ENCODE peak calls at places on chromosomes 16 and 17, in eight cellular contexts. Z, F, S, R, V, B, X and J are unnamed samples. For H3K4me1, the result is how much of the 10 kb centered on the place peaks cover.

GRCh38 chr17:68763551-68763950 is 162.4 kb upstream of the FAM20A start:
- DNase-seq in Z (no peak), R (no peak), S (no peak), B (no peak), V (no peak), F (peak), X (no peak), J (no peak)

GRCh38 chr16:55248058-55248457 is 75.9 kb upstream of the IRX6 start:
- DNase-seq in S (no peak), V (no peak), X (no peak), F (no peak), Z (no peak), R (no peak), B (no peak), J (no peak)

GRCh38 chr16:27432600-27432957 is 30.6 kb downstream of the IL21R start:
- DNase-seq in F (peak), V (no peak), S (peak), B (peak), R (no peak), X (no peak), Z (no peak), J (no peak)

GRCh38 chr16:4706871-4707270 is 13.5 kb downstream of the NUDT16L1 start:
- DNase-seq in X (no peak), B (no peak), R (no peak), V (no peak), F (no peak), Z (no peak), S (no peak), J (no peak)

GRCh38 chr17:38921756-38922411 is 3.5 kb upstream of the LASP1NB start:
- DNase-seq in R (no peak), X (no peak), Z (peak), B (no peak), V (no peak), S (peak), F (no peak), J (no peak)

GRCh38 chr16:15415411-15416070 is 18.8 kb upstream of the BMERB1 start:
- DNase-seq in V (no peak), B (no peak), Z (no peak), X (no peak), R (no peak), S (no peak), F (peak), J (no peak)

GRCh38 chr17:78925234-78925633 is at the start of gene TIMP2:
- DNase-seq in F (no peak), S (peak), B (peak), R (peak), V (peak), Z (peak), X (peak), J (peak)

GRCh38 chr16:86732621-86733297 is 154.4 kb downstream of the FOXL1 start:
- DNase-seq in F (no peak), X (no peak), Z (no peak), S (no peak), B (peak), R (no peak), V (peak), J (no peak)

GRCh38 chr16:67445913-67446907 is 15.3 kb downstream of the HSD11B2 start:
- DNase-seq in R (no peak), V (no peak), F (no peak), X (no peak), S (no peak), Z (peak), B (no peak), J (no peak)

GRCh38 chr16:30186782-30187555 is 3.6 kb downstream of the CORO1A start:
- DNase-seq in B (peak), Z (peak), F (peak), X (peak), R (peak), S (peak), V (peak), J (peak)

GRCh38 chr17:46943511-46944393 is 20.8 kb downstream of the GOSR2 start:
- DNase-seq in S (no peak), B (peak), V (peak), R (no peak), X (no peak), F (peak), Z (no peak), J (peak)

GRCh38 chr16:83602797-83603735 is 204.7 kb upstream of the HSBP1 start:
- DNase-seq in X (no peak), V (no peak), F (no peak), S (no peak), Z (no peak), B (peak), R (no peak), J (no peak)

GRCh38 chr17:20988896-20989295 is 53.9 kb downstream of the USP22 start:
- DNase-seq in S (no peak), V (no peak), B (no peak), F (no peak), R (no peak), X (no peak), Z (no peak), J (no peak)

GRCh38 chr16:21227886-21228285 is 5.6 kb upstream of the ANKS4B start:
- DNase-seq in F (no peak), R (no peak), B (no peak), S (no peak), V (peak), Z (no peak), X (no peak), J (no peak)

GRCh38 chr16:77833906-77834599 is 45.7 kb downstream of the VAT1L start:
- DNase-seq in S (no peak), R (no peak), Z (no peak), F (peak), B (peak), X (no peak), V (peak), J (no peak)

GRCh38 chr17:38701504-38702165 is 3.4 kb upstream of the MLLT6 start:
- DNase-seq in S (no peak), R (no peak), V (no peak), Z (no peak), F (peak), B (no peak), X (peak), J (no peak)

GRCh38 chr17:56629450-56630187 is 36.1 kb downstream of the NOG start:
- DNase-seq in F (peak), X (no peak), R (no peak), V (peak), Z (no peak), S (no peak), B (peak), J (peak)

DNA sequence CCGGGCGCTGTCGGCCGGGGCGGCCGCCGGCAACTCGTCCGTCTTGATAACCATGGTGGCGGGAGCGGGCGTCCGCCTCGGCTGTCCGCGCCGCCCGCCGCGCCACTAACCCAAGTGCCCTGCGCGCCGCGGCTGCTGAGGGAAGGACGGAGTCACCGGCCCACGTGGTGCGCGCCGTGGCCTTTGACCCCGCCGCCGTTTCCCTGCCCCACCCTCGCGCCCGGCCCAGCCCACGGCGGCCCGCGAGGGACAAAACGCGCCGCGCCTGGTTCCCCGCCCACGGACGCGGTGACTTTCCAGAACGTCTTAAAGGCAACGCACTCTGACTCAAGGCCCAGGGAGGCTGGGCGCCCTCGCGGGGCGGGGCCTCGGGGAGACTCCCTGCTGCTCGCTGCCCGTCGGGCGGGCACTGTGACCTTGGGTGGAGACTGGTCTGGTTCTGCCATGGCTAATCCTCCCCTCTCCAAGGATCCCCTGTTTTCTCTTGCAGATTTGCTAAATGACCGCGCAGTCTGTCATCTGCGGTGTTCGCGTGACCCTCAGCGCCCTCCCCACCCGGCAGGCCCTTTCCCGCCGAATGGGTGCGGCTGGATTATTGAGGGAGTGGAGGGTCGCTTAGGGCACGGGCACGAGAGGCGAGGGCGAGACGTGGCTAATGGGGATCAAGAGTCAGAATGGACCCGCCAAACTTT is at the start of gene CLUH:
- DNase-seq in V (peak), B (peak), Z (peak), R (peak), S (peak), X (peak), F (peak), J (peak)
- H3K4me1 ChIP-seq in V (under half), B (under half), Z (half or more), R (half or more), S (under half), X (half or more), F (under half), J (under half)

GRCh38 chr17:76700627-76701470 is 9.9 kb downstream of the MXRA7 start:
- DNase-seq in V (peak), B (no peak), F (peak), S (no peak), R (peak), X (peak), Z (no peak), J (peak)

GRCh38 chr17:76700290-76700626 is 10.5 kb downstream of the MXRA7 start:
- DNase-seq in F (no peak), S (no peak), Z (no peak), V (no peak), X (no peak), B (no peak), R (no peak), J (no peak)

GRCh38 chr17:76696763-76697701 is 13.7 kb downstream of the MXRA7 start:
- DNase-seq in X (no peak), R (no peak), F (no peak), B (no peak), S (peak), V (no peak), Z (no peak), J (no peak)

GRCh38 chr17:76695059-76695892 is 15.5 kb downstream of the MXRA7 start:
- DNase-seq in Z (no peak), R (no peak), S (no peak), V (no peak), B (no peak), X (no peak), F (no peak), J (no peak)

DNA sequence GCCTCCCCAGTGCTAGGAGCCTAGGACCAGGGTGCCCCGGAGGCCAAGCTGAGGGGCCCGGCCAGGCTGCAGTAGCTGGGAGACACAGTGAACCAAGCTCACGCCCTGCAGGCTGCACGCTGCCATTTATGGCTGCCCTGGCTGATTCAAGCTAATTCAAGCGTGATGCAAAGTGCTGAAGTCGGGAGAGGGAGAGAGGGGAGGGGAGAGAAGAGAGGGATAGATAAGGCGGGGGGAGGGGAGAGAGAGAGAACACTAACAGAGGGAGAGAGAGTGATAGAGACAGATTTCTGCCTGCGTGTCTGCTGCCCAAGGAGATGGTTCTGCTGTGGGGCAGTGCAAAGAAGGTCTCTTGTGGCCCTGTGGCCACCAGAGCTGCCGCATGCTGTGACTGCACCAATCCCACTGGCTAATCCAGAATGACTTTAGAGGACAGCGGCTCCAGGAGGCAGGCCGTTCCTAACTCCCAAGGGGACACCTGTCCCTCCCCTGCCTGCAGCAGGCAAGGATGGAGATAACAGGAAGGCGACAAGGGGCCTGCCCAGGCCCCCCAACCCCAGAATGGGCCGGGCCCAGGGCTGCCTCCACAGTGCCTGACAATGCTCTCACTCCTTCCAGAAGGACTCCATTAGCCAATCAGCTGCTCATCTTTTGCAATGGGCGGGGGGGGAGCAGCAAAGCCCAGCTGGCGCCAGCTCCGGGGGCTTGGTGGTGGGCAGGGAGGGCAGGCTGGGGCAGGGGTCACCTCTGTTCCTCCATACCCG is 12.9 kb downstream of the MXRA7 start:
- DNase-seq in Z (no peak), R (no peak), F (no peak), S (no peak), V (peak), X (no peak), B (no peak), J (peak)
- TF ChIP-seq CTCF in Z (no peak), R (no peak), F (no peak), S (no peak), V (peak), X (no peak), B (no peak), J (no peak)

GRCh38 chr17:18008496-18009268 is 30.3 kb downstream of the ATPAF2 start:
- DNase-seq in R (no peak), X (no peak), S (no peak), V (no peak), Z (no peak), F (peak), B (no peak), J (no peak)

GRCh38 chr17:18004345-18004744 is 31.7 kb downstream of the DRC3 start:
- DNase-seq in V (no peak), S (no peak), Z (no peak), F (no peak), X (no peak), R (no peak), B (no peak), J (no peak)

GRCh38 chr17:18006495-18007239 is 32.3 kb downstream of the ATPAF2 start:
- DNase-seq in Z (no peak), F (no peak), X (no peak), V (peak), R (no peak), S (no peak), B (peak), J (no peak)

GRCh38 chr17:18004901-18005305 is 32.2 kb downstream of the DRC3 start:
- DNase-seq in B (peak), V (peak), X (no peak), Z (no peak), F (no peak), S (no peak), R (no peak), J (no peak)

GRCh38 chr17:18005496-18005895 is 32.8 kb downstream of the DRC3 start:
- DNase-seq in Z (no peak), S (no peak), B (no peak), V (no peak), F (no peak), X (no peak), R (no peak), J (no peak)
- H3K4me1 ChIP-seq in Z (under half), S (under half), B (under half), V (under half), F (under half), X (under half), R (under half), J (under half)

GRCh38 chr17:2929881-2930533 is 133.4 kb downstream of the OR1D5 start:
- DNase-seq in R (no peak), V (peak), Z (peak), X (no peak), F (peak), S (no peak), B (peak), J (peak)
- TF ChIP-seq CTCF in R (peak), V (peak), Z (no peak), X (peak), F (peak), S (peak), B (peak), J (peak)

GRCh38 chr17:44218344-44219125 is 940 bp downstream of the UBTF start:
- DNase-seq in S (peak), F (peak), X (peak), R (peak), Z (peak), B (peak), V (peak), J (peak)
- H3K4me1 ChIP-seq in S (under half), F (under half), X (under half), R (half or more), Z (under half), B (under half), V (under half), J (under half)

GRCh38 chr16:46689492-46690280 is at the start of gene ORC6:
- DNase-seq in V (peak), B (peak), F (peak), X (peak), Z (peak), R (peak), S (peak), J (peak)

GRCh38 chr16:46690281-46691178 is 1.1 kb downstream of the ORC6 start:
- DNase-seq in V (peak), F (peak), B (no peak), Z (no peak), X (no peak), R (no peak), S (peak), J (no peak)

GRCh38 chr16:46687486-46687885 is 1.5 kb downstream of the VPS35 start:
- DNase-seq in V (no peak), Z (no peak), X (no peak), R (no peak), F (peak), B (no peak), S (no peak), J (no peak)

GRCh38 chr16:46688101-46688656 is 799 bp downstream of the VPS35 start:
- DNase-seq in R (no peak), B (no peak), F (peak), X (peak), Z (peak), V (no peak), S (peak), J (no peak)

DNA sequence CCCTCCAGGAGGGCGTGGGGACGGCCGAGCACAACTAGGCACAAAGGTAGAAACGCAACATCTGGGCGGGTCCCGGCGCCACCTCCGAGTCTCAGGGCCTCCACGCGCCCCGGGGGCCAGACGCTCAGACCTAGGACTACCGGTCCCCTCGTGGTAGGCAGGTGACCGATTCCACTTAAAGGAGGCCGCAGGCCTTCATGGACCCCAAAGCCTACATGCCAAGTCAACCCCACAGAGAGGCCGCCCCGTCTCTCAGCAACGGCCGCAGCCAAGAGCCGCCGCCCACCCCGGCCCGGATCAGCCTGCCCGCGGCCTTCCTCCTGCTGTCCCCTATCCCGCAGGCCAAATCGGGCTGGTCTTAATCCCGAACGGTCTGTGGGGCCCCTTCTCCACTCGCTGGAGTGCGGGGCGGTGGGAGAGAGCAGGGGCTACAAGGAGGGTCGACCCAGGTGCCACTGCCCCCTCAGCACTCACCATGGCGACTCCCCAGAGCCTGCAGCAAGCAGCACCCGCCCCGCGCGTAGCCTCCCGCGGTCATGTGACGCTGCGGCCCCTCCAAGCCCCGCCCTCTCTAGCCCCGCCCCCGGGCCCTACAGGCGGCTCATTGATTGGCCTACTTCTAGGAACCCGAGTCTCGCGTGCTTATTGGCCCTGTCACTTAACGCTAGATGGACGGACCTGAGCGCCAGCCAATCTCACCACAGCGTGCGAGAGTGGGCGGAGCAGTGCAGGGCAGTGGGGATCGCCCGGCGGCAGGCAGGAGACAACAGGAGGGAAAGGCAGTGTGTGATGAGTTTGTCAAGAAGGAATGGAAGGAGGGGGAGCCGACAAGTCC is at the start of gene VPS35:
- DNase-seq in S (peak), V (peak), X (peak), R (peak), Z (peak), B (peak), F (peak), J (peak)
- TF ChIP-seq CTCF in S (no peak), V (peak), X (peak), R (no peak), Z (no peak), B (peak), F (no peak), J (no peak)